ENCODE peak calls at places on chromosomes 11 and 22, in nine cellular contexts. X, G, E, N, Z, L, P, U and Y are unnamed samples.

GRCh38 chr11:68302256-68303054 is 9.9 kb upstream of the LRP5 start:
- DNase-seq in E (no peak), N (no peak), G (peak), U (no peak), L (peak), Z (peak), P (no peak), X (no peak), Y (no peak)

GRCh38 chr22:34866501-34867171 is 199.3 kb upstream of the ISX start:
- DNase-seq in X (no peak), N (no peak), P (no peak), L (no peak), E (no peak), G (peak), Z (peak), U (no peak), Y (no peak)

GRCh38 chr22:31230871-31231621 is 18.9 kb downstream of the LIMK2 start:
- DNase-seq in E (no peak), L (no peak), U (peak), Z (peak), N (peak), P (no peak), G (peak), X (no peak), Y (no peak)

GRCh38 chr11:43959321-43959995 is 17.0 kb downstream of the C11orf96 start:
- DNase-seq in N (peak), G (no peak), E (no peak), Z (no peak), U (no peak), P (no peak), X (no peak), L (no peak), Y (no peak)

GRCh38 chr11:87212891-87213290 is 175.2 kb downstream of the TMEM135 start:
- DNase-seq in U (no peak), X (no peak), N (no peak), E (no peak), P (no peak), L (no peak), G (peak), Z (no peak), Y (no peak)

GRCh38 chr22:38758276-38758945 is 2.6 kb upstream of the SUN2 start:
- DNase-seq in X (no peak), U (no peak), Z (no peak), P (no peak), N (no peak), E (no peak), G (no peak), L (no peak), Y (no peak)

GRCh38 chr11:15770798-15771414 is 585.4 kb downstream of the SOX6 start:
- DNase-seq in L (peak), E (no peak), G (peak), Z (peak), P (no peak), N (no peak), U (no peak), X (peak), Y (peak)

GRCh38 chr11:61294717-61295595 is at the start of gene VWCE:
- DNase-seq in E (peak), G (peak), Z (peak), L (peak), N (peak), X (peak), P (no peak), U (peak), Y (peak)

GRCh38 chr11:86559311-86559945 is 113.0 kb downstream of the ME3 start:
- DNase-seq in P (peak), N (no peak), L (no peak), E (no peak), U (no peak), G (peak), X (no peak), Z (peak), Y (no peak)

GRCh38 chr11:78460468-78460867 is 42.8 kb upstream of the GAB2 start:
- DNase-seq in X (no peak), U (no peak), E (peak), L (no peak), P (no peak), Z (peak), G (peak), N (no peak), Y (no peak)

GRCh38 chr11:68051191-68052136 is 12.6 kb downstream of the TCIRG1 start:
- DNase-seq in G (no peak), X (no peak), L (no peak), P (no peak), U (no peak), Z (no peak), E (no peak), N (no peak), Y (no peak)

GRCh38 chr22:23696326-23696851 is 5.6 kb downstream of the RGL4 start:
- DNase-seq in P (no peak), N (no peak), E (peak), G (no peak), Z (no peak), X (no peak), U (no peak), L (no peak), Y (no peak)

GRCh38 chr11:35419713-35420333 is 465 bp upstream of the SLC1A2 start:
- DNase-seq in G (no peak), E (no peak), Z (peak), N (peak), X (peak), U (no peak), L (no peak), P (no peak), Y (no peak)

DNA sequence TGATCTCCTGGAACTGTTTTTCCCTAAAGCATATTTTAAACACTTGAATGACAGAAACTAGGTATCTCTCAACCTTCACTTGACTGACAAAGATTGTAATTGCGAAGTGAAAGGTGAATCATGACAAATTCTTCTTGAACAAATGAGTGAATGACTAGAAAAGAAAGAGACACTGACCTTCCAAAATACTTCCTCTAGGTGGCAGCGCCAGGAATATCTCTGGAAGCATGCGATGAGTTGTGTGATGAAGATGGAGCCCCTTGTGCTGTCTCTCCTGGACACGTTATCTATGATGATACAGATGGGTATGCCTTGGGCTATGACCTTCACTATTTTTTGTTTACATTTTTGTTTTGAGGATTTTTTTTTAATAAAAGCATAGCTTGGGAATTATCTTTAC is 7.0 kb upstream of the CASP12 start:
- DNase-seq in E (no peak), L (no peak), U (no peak), Z (no peak), P (no peak), N (no peak), X (no peak), G (no peak), Y (no peak)
- TF ChIP-seq CTCF in E (no peak), L (no peak), U (no peak), Z (peak), P (peak), N (no peak), X (no peak), G (no peak), Y (peak)

GRCh38 chr22:45831394-45831793 is 145.6 kb downstream of the WNT7B start:
- DNase-seq in G (peak), U (no peak), Z (peak), P (no peak), L (no peak), X (no peak), N (no peak), E (no peak), Y (no peak)
- TF ChIP-seq CTCF in G (peak), U (no peak), Z (peak), P (peak), L (no peak), X (no peak), N (no peak), E (peak), Y (no peak)

GRCh38 chr11:2400761-2401435 is 348 bp downstream of the TSSC4 start:
- DNase-seq in N (peak), Z (no peak), P (no peak), E (no peak), U (no peak), X (no peak), G (no peak), L (peak), Y (no peak)

GRCh38 chr11:2400069-2400760 is at the start of gene TSSC4:
- DNase-seq in L (peak), U (peak), N (peak), P (peak), G (peak), X (peak), Z (peak), E (peak), Y (peak)

GRCh38 chr11:2402106-2402505 is 1.6 kb downstream of the TSSC4 start:
- DNase-seq in X (no peak), G (no peak), Z (no peak), P (no peak), U (no peak), E (no peak), N (no peak), L (no peak), Y (no peak)

GRCh38 chr11:2402890-2403645 is 2.5 kb downstream of the TSSC4 start:
- DNase-seq in P (no peak), N (no peak), L (no peak), G (no peak), E (no peak), Z (no peak), U (no peak), X (no peak), Y (no peak)

GRCh38 chr11:2401436-2401984 is 960 bp downstream of the TSSC4 start:
- DNase-seq in Z (no peak), L (no peak), P (no peak), G (no peak), N (no peak), U (no peak), X (no peak), E (no peak), Y (no peak)
- TF ChIP-seq CTCF in Z (peak), L (no peak), P (peak), G (no peak), N (no peak), U (no peak), X (no peak), E (peak), Y (no peak)

DNA sequence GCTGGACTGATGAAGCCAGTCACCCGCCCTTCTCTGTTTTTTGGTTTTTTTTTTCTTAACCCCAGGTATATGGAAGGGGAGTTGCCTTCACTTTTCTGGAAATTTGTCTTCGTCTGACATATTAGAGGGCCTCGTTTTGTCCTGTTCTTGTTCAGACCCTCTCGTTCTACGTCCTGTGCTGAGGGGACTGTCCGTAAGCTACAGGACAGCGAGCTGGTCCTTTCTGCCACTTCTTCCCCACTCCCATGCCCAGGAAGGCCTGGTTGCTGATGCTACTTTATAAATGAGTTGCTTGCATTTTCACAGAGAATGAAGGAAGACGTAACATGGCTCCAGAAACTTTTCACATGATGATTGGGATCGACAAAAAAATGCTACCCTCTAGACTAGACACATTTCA is 27.3 kb upstream of the CRKL start:
- DNase-seq in X (no peak), E (no peak), Z (no peak), P (no peak), G (no peak), L (no peak), N (no peak), U (no peak), Y (no peak)
- TF ChIP-seq CTCF in X (no peak), E (no peak), Z (no peak), P (no peak), G (no peak), L (no peak), N (no peak), U (no peak), Y (no peak)

DNA sequence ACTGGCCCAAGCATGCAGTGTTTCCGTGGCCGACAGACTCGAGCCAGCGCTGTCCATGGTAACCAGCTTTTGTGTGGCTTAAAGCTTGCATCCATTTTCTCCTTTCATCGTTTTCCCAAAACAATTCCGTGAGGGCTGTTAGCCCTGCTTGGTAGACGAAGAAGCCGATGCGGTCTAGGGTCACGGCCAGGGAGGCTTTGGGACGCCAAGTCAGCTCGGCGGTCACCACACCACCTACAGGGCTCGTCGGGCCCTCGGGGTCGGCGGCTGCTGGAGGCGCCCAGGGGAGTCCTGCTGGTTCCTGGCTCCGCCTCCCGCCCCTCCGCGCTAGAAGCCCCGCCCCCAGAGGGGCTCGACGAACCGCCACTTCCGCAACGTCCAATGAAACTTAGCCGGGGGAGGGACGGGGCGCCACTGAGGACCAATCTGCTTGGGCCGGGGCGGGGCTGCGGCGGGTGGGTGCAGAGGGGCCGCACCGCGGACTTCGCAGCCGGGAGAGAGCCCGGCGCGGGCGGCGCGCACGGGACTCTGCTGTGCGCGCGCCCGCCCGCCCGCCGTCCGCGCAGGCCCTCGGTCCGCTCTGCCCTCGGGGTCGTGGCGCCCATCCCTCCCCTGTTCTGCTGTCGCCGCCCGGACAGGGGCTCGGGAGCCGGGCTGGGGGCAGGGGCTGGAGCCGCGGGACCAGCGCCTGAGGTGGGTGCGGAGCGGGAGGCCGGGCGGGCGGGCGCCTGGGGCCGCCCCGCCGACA is at the start of gene TIGD3:
- DNase-seq in X (peak), G (peak), E (peak), U (peak), L (peak), P (peak), Z (peak), N (peak), Y (peak)
- TF ChIP-seq CTCF in X (no peak), G (peak), E (no peak), U (no peak), L (no peak), P (no peak), Z (no peak), N (no peak), Y (peak)

DNA sequence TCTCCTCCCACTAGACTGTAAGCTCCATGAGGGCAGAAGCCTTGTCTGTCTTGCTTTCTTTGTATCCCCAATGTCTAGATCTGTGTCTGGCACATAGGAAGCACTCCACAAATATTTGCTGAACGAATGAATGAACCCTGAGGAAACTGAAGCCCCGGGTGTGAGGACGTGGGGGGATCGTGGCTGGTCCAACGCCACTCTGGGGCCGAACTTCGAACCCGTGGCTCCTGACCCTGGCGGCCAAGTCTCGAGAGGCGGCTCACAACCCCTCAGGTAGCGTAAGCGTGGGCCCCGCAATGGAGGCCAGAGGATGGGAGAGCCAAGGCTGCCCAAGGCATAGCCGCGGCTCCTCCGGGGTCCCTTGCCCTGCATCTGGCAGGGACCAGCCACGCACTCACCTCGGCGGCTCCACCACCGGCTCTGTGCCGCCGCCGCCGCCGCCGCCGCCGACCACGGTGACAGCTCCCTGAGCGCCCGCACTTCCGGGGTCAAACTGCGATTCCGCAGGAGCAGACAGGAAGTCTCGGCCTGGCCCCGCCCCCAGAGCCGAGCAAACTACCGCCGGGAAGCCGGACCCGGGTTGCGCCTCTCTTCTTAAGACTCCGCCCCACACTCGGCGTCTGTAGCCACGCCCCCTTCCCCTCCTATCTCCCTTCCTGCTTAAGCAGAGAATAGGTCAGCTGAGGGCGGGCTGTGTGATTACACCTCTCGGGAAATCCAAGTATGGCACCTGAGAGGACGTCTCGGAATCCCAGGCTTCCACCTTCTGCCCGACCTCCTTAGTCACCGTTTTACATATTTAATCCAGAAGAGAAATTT is at the start of gene ASCC2:
- DNase-seq in Z (peak), P (peak), G (peak), X (peak), U (peak), N (peak), L (peak), E (peak), Y (peak)
- TF ChIP-seq CTCF in Z (no peak), P (no peak), G (no peak), X (no peak), U (no peak), N (no peak), L (no peak), E (no peak), Y (no peak)

GRCh38 chr11:299081-299891 is at the start of gene IFITM5:
- DNase-seq in P (no peak), U (no peak), Z (no peak), L (peak), N (no peak), X (peak), E (no peak), G (no peak), Y (no peak)

GRCh38 chr11:297666-298405 is 1.5 kb downstream of the IFITM5 start:
- DNase-seq in G (peak), L (peak), N (no peak), P (no peak), X (peak), Z (peak), U (no peak), E (peak), Y (no peak)

GRCh38 chr11:296976-297665 is 2.2 kb downstream of the IFITM5 start:
- DNase-seq in X (peak), P (no peak), N (no peak), G (peak), Z (peak), U (no peak), E (no peak), L (no peak), Y (no peak)

GRCh38 chr11:298406-299065 is 790 bp downstream of the IFITM5 start:
- DNase-seq in E (no peak), N (no peak), U (no peak), X (peak), L (peak), G (no peak), Z (no peak), P (no peak), Y (no peak)

GRCh38 chr11:299951-300735 is 817 bp upstream of the IFITM5 start:
- DNase-seq in U (no peak), E (no peak), G (peak), Z (peak), L (peak), N (no peak), X (no peak), P (no peak), Y (no peak)
- TF ChIP-seq CTCF in U (peak), E (peak), G (peak), Z (peak), L (no peak), N (no peak), X (no peak), P (no peak), Y (no peak)